ENCODE peak calls at places on chromosomes 4 and X, in seven cellular contexts. P, Q, N, I, W, A and J are unnamed samples.

GRCh38 chr4:108991929-108992328 is 229.1 kb upstream of the ETNPPL start:
- DNase-seq in P (no peak), A (no peak), N (peak; percentile 32), Q (no peak), I (no peak), W (no peak), J (no peak)

GRCh38 chr4:102616661-102617060 is 115.5 kb downstream of the NFKB1 start:
- DNase-seq in W (peak; percentile 69), I (no peak), P (peak; percentile 42), A (no peak), N (no peak), Q (no peak), J (no peak)

GRCh38 chr4:2163311-2163821 is 78.6 kb downstream of the HAUS3 start:
- DNase-seq in W (no peak), A (no peak), N (no peak), Q (no peak), P (no peak), I (no peak), J (no peak)

GRCh38 chrX:17527135-17527701 is 152.2 kb downstream of the NHS start:
- DNase-seq in I (no peak), N (no peak), Q (no peak), A (peak; percentile 42), W (no peak), P (peak; percentile 1), J (peak; percentile 68)

GRCh38 chr4:83644677-83645639 is 109.0 kb downstream of the GPAT3 start:
- DNase-seq in A (no peak), Q (peak; percentile 59), N (peak; percentile 76), I (peak; percentile 63), P (peak; percentile 73), W (no peak), J (peak; percentile 25)

GRCh38 chr4:30720021-30720655 is at the start of gene PCDH7:
- DNase-seq in N (peak; percentile 91), A (peak; percentile 28), W (peak; percentile 71), I (peak; percentile 69), P (peak; percentile 61), Q (peak; percentile 87), J (peak; percentile 11)

GRCh38 chrX:138710866-138711331 is 618 bp downstream of the FGF13 start:
- DNase-seq in W (peak; percentile 32), I (peak; percentile 66), N (peak; percentile 21), A (no peak), Q (peak; percentile 72), P (no peak), J (no peak)

GRCh38 chr4:1039493-1040343 is 28.3 kb downstream of the FGFRL1 start:
- DNase-seq in I (peak; percentile 55), P (no peak), N (no peak), W (no peak), Q (peak; percentile 87), A (peak; percentile 57), J (peak; percentile 71)

GRCh38 chr4:40576651-40577480 is 52.8 kb downstream of the RBM47 start:
- DNase-seq in W (no peak), Q (peak; percentile 75), I (peak; percentile 82), P (peak; percentile 48), A (peak; percentile 80), N (no peak), J (peak; percentile 82)

GRCh38 chr4:156896536-156896935 is 75.1 kb downstream of the PDGFC start:
- DNase-seq in Q (no peak), N (no peak), P (peak; percentile 6), A (no peak), W (no peak), I (no peak), J (no peak)

GRCh38 chrX:128216364-128216763 is 164.2 kb upstream of the ACTRT1 start:
- DNase-seq in Q (no peak), A (no peak), W (no peak), P (no peak), I (no peak), N (no peak), J (no peak)
- TF ChIP-seq CTCF in Q (no peak), A (no peak), W (no peak), P (no peak), I (no peak), N (no peak), J (no peak)

DNA sequence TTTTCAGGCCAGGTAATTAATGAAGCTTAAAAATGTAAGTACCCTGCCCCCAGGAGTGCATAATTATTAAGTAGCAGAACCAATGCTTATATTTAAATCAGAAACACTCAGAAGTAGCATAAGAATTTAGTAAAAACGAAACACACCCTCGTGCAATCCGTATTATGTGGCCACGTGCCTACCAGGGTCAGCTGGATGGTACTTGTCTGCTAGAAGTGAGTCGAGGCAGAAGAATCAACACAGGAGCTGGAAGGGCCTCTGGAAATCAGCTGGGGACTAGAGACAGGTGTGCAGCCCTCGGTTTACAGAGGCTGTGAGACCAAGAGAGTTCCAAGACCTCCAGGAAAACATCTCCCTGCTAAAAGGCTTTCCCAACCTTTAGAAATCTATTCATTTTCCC is 559 bp upstream of the FAM47E start:
- DNase-seq in A (no peak), Q (no peak), I (no peak), W (no peak), P (peak; percentile 10), N (no peak), J (peak; percentile 2)
- H3K27ac ChIP-seq in A (peak overlapping the region; percentile 48), Q (no peak overlapping the region), I (no peak overlapping the region), W (no peak overlapping the region), P (no peak overlapping the region), N (no peak overlapping the region), J (no peak overlapping the region)

DNA sequence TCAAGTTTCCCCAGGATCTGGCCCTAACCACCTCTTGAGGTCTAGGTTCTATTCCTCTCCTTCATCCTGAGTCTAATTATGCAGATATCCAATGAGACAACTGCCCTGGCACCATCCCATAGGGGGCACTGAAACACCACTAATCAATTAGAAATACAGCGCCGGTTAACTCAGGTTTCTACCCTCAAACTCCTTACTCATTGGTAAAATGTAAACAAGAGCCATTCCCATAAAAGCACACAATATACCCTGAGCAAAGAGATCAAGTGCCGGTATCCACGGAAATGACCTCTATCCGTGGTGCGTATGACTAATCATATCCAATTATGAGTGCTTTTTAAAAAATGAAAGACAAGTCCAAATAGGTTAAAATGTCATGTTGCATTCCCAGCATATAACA is 141.3 kb downstream of the MAML3 start:
- DNase-seq in N (peak; percentile 70), P (peak; percentile 92), I (peak; percentile 60), Q (peak; percentile 84), A (peak; percentile 58), W (peak; percentile 58), J (peak; percentile 66)
- TF ChIP-seq CTCF in N (peak; percentile 77), P (peak; percentile 62), I (peak; percentile 70), Q (peak; percentile 83), A (peak; percentile 42), W (peak; percentile 85), J (peak; percentile 67)

GRCh38 chr4:101037938-101038413 is 309.4 kb downstream of the PPP3CA start:
- DNase-seq in I (no peak), A (no peak), Q (no peak), W (no peak), N (peak; percentile 97), P (peak; percentile 78), J (no peak)
- H3K27ac ChIP-seq in I (peak overlapping the region; percentile 28), A (no peak overlapping the region), Q (no peak overlapping the region), W (no peak overlapping the region), N (peak overlapping the region; percentile 14), P (peak overlapping the region; percentile 83), J (no peak overlapping the region)

DNA sequence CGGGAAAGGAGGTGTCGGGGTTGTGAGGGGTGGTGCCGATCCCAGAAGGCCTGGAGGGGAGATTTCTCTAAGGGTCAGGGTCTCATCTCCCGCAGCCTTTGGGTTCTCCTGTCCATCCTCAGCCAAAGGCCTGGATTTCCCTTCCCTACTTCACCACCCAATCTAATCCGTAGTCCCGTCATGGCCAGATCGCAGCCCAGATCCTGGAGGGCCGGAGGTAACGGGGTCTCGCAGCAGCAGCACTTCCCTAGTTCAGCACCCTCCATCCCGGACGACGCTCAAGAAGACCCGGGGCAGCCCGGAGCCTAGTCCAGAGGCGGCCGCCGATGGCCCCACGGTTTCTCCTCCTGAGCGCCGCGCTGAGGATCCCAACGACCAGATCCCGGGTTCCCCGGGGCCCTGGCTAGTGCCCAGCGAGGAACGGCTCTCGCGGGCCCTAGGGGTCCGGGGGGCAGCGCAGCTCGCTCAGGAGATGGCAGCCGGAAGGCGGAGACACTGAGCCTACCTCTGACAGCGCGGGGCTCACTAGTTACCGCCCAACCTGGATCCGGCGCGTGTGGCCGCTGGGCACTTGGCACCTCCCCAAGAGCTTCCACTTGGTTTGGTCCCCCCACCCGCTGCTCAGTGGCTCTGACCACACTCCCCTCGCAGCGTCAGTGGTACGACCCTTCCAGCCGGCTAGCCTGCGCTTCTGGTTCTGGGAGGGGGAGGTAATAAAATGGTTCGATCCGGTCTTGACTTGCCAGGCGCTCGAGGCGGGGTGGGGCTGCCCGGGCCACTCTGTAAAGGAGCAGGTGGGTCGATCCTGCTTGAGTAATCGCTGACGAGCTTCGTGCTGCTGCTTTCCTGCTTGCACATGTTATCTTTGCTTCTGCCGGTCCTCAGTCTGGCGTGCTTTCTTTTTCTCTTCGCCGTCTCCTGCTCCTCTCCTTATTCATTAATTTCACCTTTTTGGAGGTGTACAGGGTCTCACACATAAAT is 3.6 kb downstream of the MAGIX start:
- DNase-seq in Q (peak; percentile 94), N (peak; percentile 67), P (peak; percentile 66), W (peak; percentile 94), I (peak; percentile 84), A (peak; percentile 74), J (peak; percentile 89)
- TF ChIP-seq CTCF in Q (peak; percentile 54), N (no peak), P (peak; percentile 18), W (peak; percentile 53), I (no peak), A (peak; percentile 29), J (no peak)

DNA sequence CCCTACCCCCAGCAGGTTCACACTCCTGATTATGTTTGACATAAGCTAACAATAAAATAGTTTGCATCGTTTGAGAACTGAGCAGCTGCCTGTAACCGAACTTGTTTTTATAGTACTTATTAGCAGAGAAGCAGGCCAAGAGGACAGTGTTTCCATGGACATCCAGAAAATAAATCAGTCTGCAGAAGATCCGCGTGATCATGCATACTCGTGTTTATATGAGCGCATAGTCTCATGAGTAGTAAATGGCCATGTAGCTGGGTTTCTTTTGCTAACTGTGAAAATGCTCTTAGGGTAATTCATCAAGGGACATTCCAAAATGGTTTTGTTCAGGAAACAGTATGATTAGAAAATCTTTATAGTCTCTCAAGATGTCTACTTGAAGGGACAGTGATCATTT is 289.2 kb downstream of the DCTD start:
- DNase-seq in A (no peak), W (no peak), I (no peak), N (no peak), Q (no peak), P (no peak), J (no peak)
- H3K27ac ChIP-seq in A (no peak overlapping the region), W (no peak overlapping the region), I (no peak overlapping the region), N (no peak overlapping the region), Q (no peak overlapping the region), P (no peak overlapping the region), J (no peak overlapping the region)